ENCODE peak calls at places on chromosomes 6 and 20, in four cellular contexts. J, N, B and P are unnamed samples.

GRCh38 chr20:50874758-50875665 is 56.2 kb downstream of the ADNP start:
- DNase-seq in N (no peak), B (no peak), J (no peak), P (no peak)

GRCh38 chr6:44010411-44011349 is 116.6 kb downstream of the MRPL14 start:
- DNase-seq in J (peak; percentile 15), N (no peak), B (peak; percentile 52), P (peak; percentile 40)

GRCh38 chr20:35497780-35498189 is 31.7 kb downstream of the C20orf173 start:
- DNase-seq in B (peak; percentile 79), N (peak; percentile 34), J (no peak), P (peak; percentile 86)

GRCh38 chr6:162706236-162706635 is 21.3 kb downstream of the PRKN start:
- DNase-seq in N (peak; percentile 54), B (peak; percentile 84), J (no peak), P (no peak)

GRCh38 chr6:157962601-157963084 is 19.0 kb upstream of the SYNJ2 start:
- DNase-seq in J (no peak), N (no peak), B (no peak), P (no peak)

GRCh38 chr6:163958646-163959045 is 544.1 kb downstream of the QKI start:
- DNase-seq in J (no peak), N (no peak), B (no peak), P (no peak)

GRCh38 chr20:3082955-3083952 is 1.3 kb downstream of the AVP start:
- DNase-seq in B (no peak), J (no peak), N (no peak), P (no peak)

GRCh38 chr6:160261991-160262718 is 3.5 kb upstream of the SLC22A2 start:
- DNase-seq in B (no peak), N (no peak), J (no peak), P (peak; percentile 27)

GRCh38 chr6:3526962-3527796 is 70.3 kb upstream of the SLC22A23 start:
- DNase-seq in J (no peak), N (no peak), B (no peak), P (no peak)

GRCh38 chr6:167441653-167442644 is 117.1 kb downstream of the TTLL2 start:
- DNase-seq in N (no peak), B (no peak), J (no peak), P (no peak)

GRCh38 chr6:163338671-163339405 is 75.7 kb upstream of the QKI start:
- DNase-seq in J (no peak), N (no peak), B (peak; percentile 67), P (peak; percentile 97)

GRCh38 chr6:148203970-148204369 is 138.7 kb upstream of the SASH1 start:
- DNase-seq in N (no peak), J (no peak), B (peak; percentile 25), P (peak; percentile 94)

GRCh38 chr6:14658909-14659561 is 541.5 kb downstream of the CD83 start:
- DNase-seq in N (no peak), J (no peak), B (no peak), P (peak; percentile 2)

GRCh38 chr6:107125771-107126170 is 10.5 kb upstream of the BEND3 start:
- DNase-seq in N (no peak), J (no peak), B (no peak), P (no peak)

GRCh38 chr6:151614630-151615029 is 120.8 kb downstream of the CCDC170 start:
- DNase-seq in J (no peak), N (no peak), B (no peak), P (no peak)

GRCh38 chr20:6075428-6076219 is 21.8 kb upstream of the LRRN4 start:
- DNase-seq in B (peak; percentile 53), N (no peak), J (no peak), P (peak; percentile 31)

GRCh38 chr6:110548124-110548847 is 71.9 kb upstream of the SLC22A16 start:
- DNase-seq in N (no peak), B (no peak), J (no peak), P (no peak)

GRCh38 chr20:11852801-11853200 is 64.9 kb upstream of the BTBD3 start:
- DNase-seq in N (no peak), J (no peak), B (no peak), P (no peak)

GRCh38 chr6:123681957-123682462 is 45.3 kb upstream of the TRDN start:
- DNase-seq in B (no peak), J (no peak), N (no peak), P (no peak)

DNA sequence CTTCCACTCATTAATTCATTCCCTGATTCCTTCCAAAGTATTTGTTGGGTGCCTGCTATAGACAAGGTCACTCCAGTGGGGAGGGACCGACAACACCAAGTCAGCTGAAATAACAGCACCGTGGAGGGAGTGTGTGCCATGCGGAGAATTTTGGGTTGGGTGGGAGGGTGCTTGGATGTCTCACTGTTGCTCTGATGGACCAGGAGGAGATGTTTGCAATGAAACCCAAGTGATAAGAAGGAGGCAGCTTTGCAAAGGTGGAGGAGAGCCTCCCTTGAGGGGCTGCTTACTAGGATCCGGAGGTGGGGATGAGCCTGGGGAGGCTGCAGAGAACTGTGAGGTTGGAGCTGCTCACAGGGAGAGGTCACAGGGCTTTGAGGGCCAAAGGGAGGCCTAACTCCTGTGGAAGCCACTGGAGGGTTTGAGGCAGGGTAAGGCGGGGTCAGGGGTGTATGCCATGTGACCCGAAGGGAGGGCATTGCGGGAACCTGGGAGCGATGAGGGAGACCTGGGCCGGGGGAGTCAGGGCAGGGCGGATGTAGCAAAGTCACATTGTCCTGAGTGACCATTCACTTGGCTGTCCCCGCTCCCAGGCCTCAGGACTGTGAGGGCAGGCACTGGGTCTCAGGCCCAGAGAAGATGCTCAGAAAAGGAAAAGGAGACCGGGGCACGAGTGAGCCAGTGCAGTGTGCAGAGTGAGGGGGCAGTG is 124.5 kb downstream of the PHACTR3 start:
- DNase-seq in N (no peak), B (no peak), J (no peak), P (no peak)
- H3K27me3 ChIP-seq in N (no peaks in the 10 kb centered on the region), B (peaks cover 2% of the 10 kb centered on the region), J (peaks cover 91% of the 10 kb centered on the region), P (peaks cover 70% of the 10 kb centered on the region)

GRCh38 chr6:25972902-25973301 is 10.3 kb downstream of the TRIM38 start:
- DNase-seq in B (no peak), N (no peak), J (no peak), P (no peak)

GRCh38 chr6:25968769-25969168 is 6.2 kb downstream of the TRIM38 start:
- DNase-seq in N (no peak), B (no peak), J (no peak), P (no peak)

GRCh38 chr6:25972128-25972527 is 9.5 kb downstream of the TRIM38 start:
- DNase-seq in B (no peak), N (no peak), J (no peak), P (no peak)

GRCh38 chr6:25973923-25974555 is 11.4 kb downstream of the TRIM38 start:
- DNase-seq in N (no peak), B (no peak), J (no peak), P (no peak)

DNA sequence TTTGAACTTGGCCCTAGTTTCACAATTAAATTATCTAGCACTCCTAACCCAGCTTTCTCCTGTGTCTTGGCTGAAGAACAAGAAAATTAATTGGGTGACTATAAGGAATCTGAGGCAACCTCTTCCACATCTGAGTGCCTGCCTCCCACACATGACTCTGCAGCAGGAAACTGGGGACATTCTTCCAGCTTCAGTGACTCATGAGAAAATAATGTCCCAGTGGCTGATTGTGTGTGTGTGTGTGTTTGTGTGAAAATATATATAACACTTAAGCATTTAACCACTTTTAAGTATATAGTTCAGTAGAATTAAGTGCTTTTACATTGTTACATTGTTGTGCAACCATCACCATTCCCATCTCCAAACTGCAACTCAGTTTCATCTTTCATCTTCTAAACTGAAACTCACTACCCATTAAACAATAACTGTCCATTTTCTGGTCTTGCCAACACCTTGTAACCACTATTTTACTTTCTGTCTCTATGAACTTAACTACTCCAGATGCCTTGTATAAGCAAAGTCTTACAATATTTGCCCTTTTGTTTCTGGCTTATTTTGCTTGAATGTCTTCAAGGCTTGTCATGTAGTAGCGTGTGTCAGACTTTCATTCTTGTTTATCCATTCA is 8.7 kb downstream of the TRIM38 start:
- DNase-seq in N (no peak), J (no peak), B (peak; percentile 29), P (no peak)
- H3K4me3 ChIP-seq in N (no peak overlapping the region), J (no peak overlapping the region), B (no peak overlapping the region), P (no peak overlapping the region)

GRCh38 chr6:149938571-149939462 is 3.0 kb upstream of the ULBP2 start:
- DNase-seq in J (no peak), B (no peak), N (peak; percentile 35), P (peak; percentile 35)

GRCh38 chr6:149940673-149940984 is 1.2 kb upstream of the ULBP2 start:
- DNase-seq in B (no peak), N (no peak), J (no peak), P (no peak)

GRCh38 chr6:149939909-149940672 is 1.7 kb upstream of the ULBP2 start:
- DNase-seq in N (no peak), J (no peak), B (no peak), P (no peak)

GRCh38 chr6:149942461-149942829 is 631 bp downstream of the ULBP2 start:
- DNase-seq in J (no peak), N (no peak), B (no peak), P (no peak)

GRCh38 chr6:149941583-149942460 is at the start of gene ULBP2:
- DNase-seq in B (peak; percentile 87), J (peak; percentile 87), N (peak; percentile 76), P (peak; percentile 90)
- H3K27me3 ChIP-seq in B (peaks cover 29% of the 10 kb centered on the region), J (peaks cover 44% of the 10 kb centered on the region), N (peaks cover 18% of the 10 kb centered on the region), P (peaks cover 23% of the 10 kb centered on the region)

DNA sequence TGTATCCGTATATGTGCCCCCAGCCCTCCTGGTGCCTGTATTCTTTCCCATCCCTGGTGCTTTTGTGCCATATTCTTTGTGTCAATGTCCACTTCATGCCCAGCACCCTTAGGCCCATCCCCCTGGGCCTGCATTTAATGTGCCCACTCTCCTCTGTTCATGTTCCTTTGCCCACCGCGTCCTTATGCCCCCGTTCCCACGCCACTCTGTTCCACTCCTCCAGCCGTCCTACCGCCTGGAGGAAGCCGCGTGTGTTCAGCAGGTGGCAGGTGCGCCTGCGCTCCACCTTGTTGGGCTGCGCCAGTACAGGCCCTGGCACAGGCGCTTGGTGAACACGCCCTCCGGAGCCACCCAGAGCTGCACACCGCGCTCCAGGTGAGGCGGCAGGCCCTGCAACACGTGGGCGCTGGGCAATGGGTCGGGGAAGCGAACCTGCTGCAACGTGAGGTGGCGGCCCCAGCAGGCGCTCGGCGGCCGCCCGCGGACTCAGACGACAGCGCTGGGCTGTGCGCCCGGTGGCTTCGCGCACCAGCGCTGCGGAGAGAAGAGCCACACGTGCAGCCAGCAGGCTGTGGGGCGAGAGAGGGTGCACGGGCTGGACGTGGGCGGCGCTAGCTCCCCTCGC is 4.0 kb upstream of the FOXS1 start:
- DNase-seq in N (peak; percentile 77), B (no peak), J (no peak), P (no peak)
- H3K4me3 ChIP-seq in N (no peak overlapping the region), B (no peak overlapping the region), J (no peak overlapping the region), P (no peak overlapping the region)

GRCh38 chr20:49505518-49505917 is 23.1 kb upstream of the KCNB1 start:
- DNase-seq in N (no peak), J (peak; percentile 79), B (peak; percentile 34), P (peak; percentile 80)

GRCh38 chr20:49510562-49511117 is 28.2 kb upstream of the KCNB1 start:
- DNase-seq in J (no peak), B (peak; percentile 52), N (peak; percentile 33), P (peak; percentile 94)

GRCh38 chr20:49511788-49512525 is 29.5 kb upstream of the KCNB1 start:
- DNase-seq in J (no peak), N (no peak), B (no peak), P (no peak)

GRCh38 chr20:49508435-49509199 is 26.1 kb upstream of the KCNB1 start:
- DNase-seq in N (no peak), J (no peak), B (no peak), P (peak; percentile 87)

GRCh38 chr20:49507741-49508434 is 25.4 kb upstream of the KCNB1 start:
- DNase-seq in N (no peak), J (no peak), B (no peak), P (no peak)
- H3K27me3 ChIP-seq in N (no peaks in the 10 kb centered on the region), J (no peaks in the 10 kb centered on the region), B (no peaks in the 10 kb centered on the region), P (peaks cover 4% of the 10 kb centered on the region)